ENCODE peak calls at places on chromosomes 12 and 14, in six cellular contexts. N is IMR-90, K is HCT116, X is neural progenitor cell, R is GM23248, V is astrocyte. M is an unnamed sample.

GRCh38 chr12:16796168-16796567 is 190.2 kb upstream of the LMO3 start:
- DNase-seq in N (no peak), X (no peak), R (no peak), V (no peak), K (no peak), M (no peak)

GRCh38 chr14:23153891-23154796 is 29.3 kb downstream of the SLC7A8 start:
- DNase-seq in V (peak; percentile 41), R (peak; percentile 96), X (peak; percentile 46), K (peak; percentile 38), N (no peak), M (peak; percentile 93)

GRCh38 chr12:55767156-55767555 is 24.2 kb downstream of the GDF11 start:
- DNase-seq in R (no peak), N (no peak), X (no peak), V (no peak), K (no peak), M (no peak)

GRCh38 chr14:59268011-59268410 is 79.5 kb downstream of the DAAM1 start:
- DNase-seq in K (no peak), V (peak; percentile 43), N (no peak), R (no peak), X (no peak), M (no peak)

GRCh38 chr14:68924392-68925158 is 54.5 kb downstream of the ACTN1 start:
- DNase-seq in R (no peak), X (peak; percentile 58), K (no peak), N (no peak), V (no peak), M (peak; percentile 42)

GRCh38 chr14:101226603-101227425 is 323.3 kb upstream of the RTL1 start:
- DNase-seq in V (no peak), K (no peak), R (no peak), X (no peak), N (no peak), M (no peak)

GRCh38 chr12:93621986-93622385 is 49.5 kb downstream of the SOCS2 start:
- DNase-seq in R (peak; percentile 27), X (no peak), N (peak; percentile 63), K (no peak), V (peak; percentile 90), M (peak; percentile 35)

GRCh38 chr14:36091096-36091495 is 85.4 kb downstream of the PTCSC3 start:
- DNase-seq in V (peak; percentile 95), X (no peak), R (peak; percentile 95), N (peak; percentile 93), K (peak; percentile 19), M (peak; percentile 62)

GRCh38 chr12:13428538-13429265 is 232.2 kb downstream of the EMP1 start:
- DNase-seq in N (no peak), R (peak; percentile 46), X (no peak), K (no peak), V (peak; percentile 3), M (no peak)

GRCh38 chr14:67510836-67511235 is 22.3 kb upstream of the PLEKHH1 start:
- DNase-seq in N (no peak), V (no peak), K (no peak), X (no peak), R (peak; percentile 22), M (no peak)

GRCh38 chr12:108367436-108367835 is 28.3 kb upstream of the CMKLR1 start:
- DNase-seq in V (peak; percentile 20), X (no peak), R (peak; percentile 94), K (no peak), N (no peak), M (peak; percentile 91)

GRCh38 chr12:2640709-2641108 is 154.1 kb upstream of the FKBP4 start:
- DNase-seq in K (peak; percentile 81), X (peak; percentile 30), V (peak; percentile 97), R (peak; percentile 99), N (peak; percentile 99), M (peak; percentile 91)

GRCh38 chr12:91952916-91953315 is 192.7 kb downstream of the BTG1 start:
- DNase-seq in V (no peak), K (no peak), R (no peak), X (no peak), N (no peak), M (no peak)

GRCh38 chr12:85669911-85670310 is 166.3 kb downstream of the RASSF9 start:
- DNase-seq in X (no peak), N (no peak), K (no peak), R (no peak), V (no peak), M (no peak)

GRCh38 chr14:58066115-58066514 is 85.9 kb downstream of the ARMH4 start:
- DNase-seq in K (no peak), N (no peak), R (no peak), X (no peak), V (no peak), M (no peak)

GRCh38 chr14:99378782-99379214 is 101.9 kb downstream of the SETD3 start:
- DNase-seq in K (peak; percentile 22), R (peak; percentile 63), N (peak; percentile 24), X (no peak), V (peak; percentile 49), M (peak; percentile 11)

GRCh38 chr12:12387521-12387920 is 30.6 kb downstream of the BORCS5 start:
- DNase-seq in V (peak; percentile 68), K (no peak), X (no peak), N (peak; percentile 59), R (peak; percentile 88), M (peak; percentile 44)

GRCh38 chr14:45526715-45527549 is 273.9 kb upstream of the MIS18BP1 start:
- DNase-seq in K (peak; percentile 51), V (no peak), X (peak; percentile 81), R (peak; percentile 53), N (no peak), M (peak; percentile 3)

GRCh38 chr12:108597559-108598471 is at the start of gene TMEM119:
- DNase-seq in X (peak; percentile 52), K (no peak), R (peak; percentile 66), V (no peak), N (peak; percentile 37), M (peak; percentile 88)

GRCh38 chr14:75433631-75434556 is 6.1 kb downstream of the JDP2 start:
- DNase-seq in X (no peak), R (peak; percentile 85), N (no peak), K (no peak), V (no peak), M (no peak)

GRCh38 chr14:75432406-75432805 is 4.6 kb downstream of the JDP2 start:
- DNase-seq in R (no peak), X (no peak), K (no peak), V (no peak), N (no peak), M (no peak)

GRCh38 chr14:75434557-75435248 is 6.9 kb downstream of the JDP2 start:
- DNase-seq in K (no peak), R (no peak), N (no peak), V (no peak), X (no peak), M (no peak)

GRCh38 chr14:75437201-75438143 is 9.7 kb downstream of the JDP2 start:
- DNase-seq in V (no peak), R (no peak), X (no peak), K (no peak), N (no peak), M (no peak)

DNA sequence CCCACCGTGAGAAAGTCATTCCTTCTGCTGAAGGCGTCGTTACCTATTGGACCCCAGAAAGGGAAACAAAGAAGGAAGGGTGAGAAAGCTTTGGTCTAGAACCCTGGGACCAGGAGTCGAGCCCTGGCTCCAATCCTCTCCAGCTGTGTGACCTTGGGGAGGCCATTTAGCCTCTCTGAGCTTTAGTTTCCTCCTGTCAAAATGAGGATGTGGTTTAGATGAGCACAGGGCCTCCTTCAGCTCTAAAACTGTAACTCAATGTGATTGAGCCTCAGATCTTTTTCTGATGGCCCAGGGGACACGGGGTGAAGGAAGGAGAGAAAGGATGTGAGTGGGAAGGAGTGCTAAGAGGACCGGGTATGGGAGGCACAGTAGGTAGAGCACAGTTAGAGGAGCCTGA is 7.7 kb downstream of the JDP2 start:
- DNase-seq in N (no peak), V (no peak), X (no peak), K (no peak), R (no peak), M (no peak)
- H3K9ac ChIP-seq in N (no peak overlapping the region), V (no peak overlapping the region), X (no peak overlapping the region), K (no peak overlapping the region), R (no peak overlapping the region), M (no peak overlapping the region)

DNA sequence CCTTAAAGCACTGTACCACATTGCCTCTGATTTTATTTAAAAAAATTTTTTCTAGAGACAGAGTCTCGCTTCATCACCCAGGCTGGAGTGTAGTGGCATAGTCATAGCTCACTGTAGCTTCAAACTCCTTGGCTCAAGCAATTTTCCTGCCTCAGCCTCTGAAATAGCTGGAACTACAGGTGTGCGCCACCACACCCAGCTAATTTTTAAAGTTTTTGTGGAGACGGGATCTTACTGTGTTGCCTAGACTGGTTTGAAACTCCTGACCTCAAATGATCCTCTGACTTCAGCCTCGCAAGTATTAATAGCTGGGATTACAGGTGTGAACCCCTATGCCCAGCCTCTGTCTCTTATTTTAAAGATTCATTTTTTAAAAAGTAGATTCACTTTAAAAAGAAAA is 5.3 kb downstream of the USP15 start:
- DNase-seq in V (no peak), K (no peak), R (no peak), N (no peak), X (no peak), M (no peak)
- H3K4me1 ChIP-seq in V (peaks cover 8% of the 10 kb centered on the region), K (peaks cover 3% of the 10 kb centered on the region), R (peaks cover 63% of the 10 kb centered on the region), N (peaks cover 10% of the 10 kb centered on the region), X (peaks cover 8% of the 10 kb centered on the region), M (peaks cover 51% of the 10 kb centered on the region)

GRCh38 chr12:20370001-20370381 is 1.7 kb downstream of the PDE3A start:
- DNase-seq in V (peak; percentile 14), N (no peak), R (peak; percentile 21), K (no peak), X (peak; percentile 32), M (peak; percentile 51)

GRCh38 chr12:20370841-20371240 is 2.5 kb downstream of the PDE3A start:
- DNase-seq in K (no peak), V (no peak), N (no peak), X (no peak), R (no peak), M (peak; percentile 15)

GRCh38 chr12:20368653-20369163 is 371 bp downstream of the PDE3A start:
- DNase-seq in K (no peak), V (peak; percentile 60), X (peak; percentile 76), R (peak; percentile 63), N (peak; percentile 37), M (peak; percentile 82)

GRCh38 chr12:20367731-20368652 is at the start of gene PDE3A:
- DNase-seq in V (peak; percentile 81), R (peak; percentile 85), K (peak; percentile 39), X (peak; percentile 87), N (peak; percentile 73), M (peak; percentile 92)

GRCh38 chr12:20369164-20370000 is 1.0 kb downstream of the PDE3A start:
- DNase-seq in K (no peak), V (peak; percentile 62), X (peak; percentile 77), N (peak; percentile 39), R (peak; percentile 65), M (peak; percentile 80)
- H3K4me3 ChIP-seq in K (peak overlapping the region; percentile 54), V (peak overlapping the region; percentile 94), X (peak overlapping the region; percentile 57), N (peak overlapping the region; percentile 89), R (peak overlapping the region; percentile 87), M (peak overlapping the region; percentile 96)

GRCh38 chr14:73785834-73786631 is 65.6 kb upstream of the PTGR2 start:
- DNase-seq in N (peak; percentile 96), V (peak; percentile 85), R (peak; percentile 96), X (peak; percentile 69), K (peak; percentile 46), M (peak; percentile 96)

GRCh38 chr14:73785336-73785833 is 66.2 kb upstream of the PTGR2 start:
- DNase-seq in V (peak; percentile 92), K (no peak), R (peak; percentile 88), N (peak; percentile 93), X (peak; percentile 92), M (peak; percentile 87)

GRCh38 chr14:73786942-73787759 is 64.5 kb upstream of the PTGR2 start:
- DNase-seq in N (peak; percentile 35), R (peak; percentile 76), V (no peak), X (peak; percentile 83), K (no peak), M (peak; percentile 68)

GRCh38 chr14:73787760-73788508 is 63.7 kb upstream of the PTGR2 start:
- DNase-seq in R (peak; percentile 87), X (peak; percentile 28), N (peak; percentile 55), V (peak; percentile 34), K (no peak), M (peak; percentile 77)

GRCh38 chr14:73786632-73786941 is 65.0 kb upstream of the PTGR2 start:
- DNase-seq in R (peak; percentile 56), K (no peak), V (no peak), X (peak; percentile 77), N (peak; percentile 40), M (peak; percentile 48)
- H3K9ac ChIP-seq in R (peak overlapping the region; percentile 97), K (peak overlapping the region; percentile 73), V (peak overlapping the region; percentile 95), X (no peak overlapping the region), N (peak overlapping the region; percentile 98), M (peak overlapping the region; percentile 96)